ENCODE peak calls at places on chromosome 1, in eight cellular contexts. H, E, Q, W, V, D, Z and B are unnamed samples.

GRCh38 chr1:27724961-27725373 is 794 bp upstream of the FAM76A start:
- DNase-seq in E (peak; percentile 55), Z (peak; percentile 20), V (peak; percentile 95), W (no peak), D (no peak), H (peak; percentile 58), Q (no peak), B (no peak)

GRCh38 chr1:115828101-115829022 is 12.6 kb downstream of the NHLH2 start:
- DNase-seq in H (no peak), Z (no peak), D (no peak), W (peak; percentile 16), Q (no peak), E (no peak), V (peak; percentile 4), B (peak; percentile 60)

GRCh38 chr1:203536575-203536974 is 42.6 kb downstream of the OPTC start:
- DNase-seq in E (no peak), D (no peak), H (no peak), Z (no peak), W (no peak), V (no peak), Q (no peak), B (peak; percentile 64)

GRCh38 chr1:50959303-50959912 is 659 bp downstream of the FAF1 start:
- DNase-seq in E (no peak), W (no peak), D (no peak), Q (no peak), H (no peak), Z (peak; percentile 61), V (no peak), B (no peak)

GRCh38 chr1:205204552-205204951 is 7.0 kb downstream of the DSTYK start:
- DNase-seq in E (no peak), D (no peak), W (no peak), Q (no peak), Z (no peak), H (no peak), V (no peak), B (no peak)

GRCh38 chr1:40897499-40897898 is 35.3 kb upstream of the CITED4 start:
- DNase-seq in E (no peak), Q (no peak), W (no peak), Z (no peak), V (no peak), D (no peak), H (no peak), B (no peak)

GRCh38 chr1:13513885-13514546 is at the start of gene LRRC38:
- DNase-seq in D (no peak), E (no peak), Q (peak; percentile 56), V (no peak), H (no peak), W (no peak), Z (peak; percentile 87), B (peak; percentile 4)

GRCh38 chr1:39501666-39502065 is 10.2 kb downstream of the BMP8A start:
- DNase-seq in H (no peak), D (no peak), W (no peak), V (no peak), Z (peak; percentile 51), E (no peak), Q (no peak), B (peak; percentile 72)